ENCODE peak calls at places on chromosomes 16 and 17, in eight cellular contexts. L, R, O, A, Z, G, T and M are unnamed samples.

GRCh38 chr17:77929180-77929564 is 29.3 kb upstream of the TNRC6C start:
- DNase-seq in L (no peak), A (no peak), R (no peak), T (no peak), G (peak), O (no peak), Z (no peak), M (no peak)

GRCh38 chr17:73924488-73925186 is 278.8 kb upstream of the RPL38 start:
- DNase-seq in O (no peak), A (no peak), Z (no peak), R (no peak), G (no peak), L (no peak), T (no peak), M (no peak)

GRCh38 chr16:51119576-51120288 is 31.3 kb downstream of the SALL1 start:
- DNase-seq in T (peak), Z (no peak), L (peak), G (no peak), R (no peak), O (no peak), A (no peak), M (no peak)

GRCh38 chr16:79980650-79981521 is 380.3 kb upstream of the MAF start:
- DNase-seq in T (no peak), Z (no peak), G (no peak), L (no peak), A (no peak), O (no peak), R (no peak), M (no peak)

GRCh38 chr16:23182206-23182674 is 305 bp upstream of the SCNN1G start:
- DNase-seq in R (peak), L (peak), O (peak), G (no peak), A (peak), T (peak), Z (peak), M (peak)

GRCh38 chr17:3988297-3989120 is 24.3 kb upstream of the ATP2A3 start:
- DNase-seq in L (no peak), Z (peak), G (no peak), T (peak), R (no peak), O (peak), A (no peak), M (peak)

GRCh38 chr17:71118039-71118438 is 948.7 kb downstream of the KCNJ2 start:
- DNase-seq in L (peak), R (peak), G (peak), T (peak), O (peak), A (peak), Z (no peak), M (peak)

GRCh38 chr17:2075336-2076056 is 20.6 kb downstream of the HIC1 start:
- DNase-seq in G (no peak), L (peak), Z (no peak), T (peak), O (peak), R (peak), A (peak), M (peak)

GRCh38 chr17:1762906-1763829 is 1.3 kb downstream of the SERPINF1 start:
- DNase-seq in A (no peak), T (peak), R (peak), L (peak), O (peak), G (no peak), Z (no peak), M (peak)

GRCh38 chr17:5536831-5537230 is 47.5 kb downstream of the NLRP1 start:
- DNase-seq in L (no peak), T (no peak), A (no peak), Z (no peak), G (no peak), O (no peak), R (no peak), M (no peak)

GRCh38 chr17:74356640-74357465 is 4.8 kb downstream of the BTBD17 start:
- DNase-seq in G (no peak), A (no peak), R (no peak), O (no peak), T (no peak), L (peak), Z (no peak), M (no peak)

GRCh38 chr17:40884708-40885512 is at the start of gene KRT20:
- DNase-seq in A (no peak), R (no peak), G (no peak), T (no peak), O (no peak), Z (no peak), L (peak), M (no peak)

GRCh38 chr16:9978160-9978725 is 204.0 kb downstream of the GRIN2A start:
- DNase-seq in Z (no peak), O (no peak), R (no peak), L (no peak), G (no peak), T (no peak), A (no peak), M (no peak)

GRCh38 chr16:3012828-3013420 is at the start of gene CLDN9:
- DNase-seq in T (no peak), O (no peak), R (no peak), Z (no peak), L (peak), A (no peak), G (no peak), M (no peak)

GRCh38 chr17:62188713-62189112 is 123.6 kb upstream of the MED13 start:
- DNase-seq in A (peak), O (no peak), G (no peak), L (no peak), Z (no peak), T (peak), R (peak), M (no peak)

GRCh38 chr16:24977673-24978065 is 37.5 kb downstream of the ARHGAP17 start:
- DNase-seq in A (no peak), R (peak), O (peak), Z (no peak), L (peak), G (no peak), T (peak), M (no peak)

GRCh38 chr17:5533486-5534315 is 47.3 kb downstream of the MIS12 start:
- DNase-seq in L (no peak), Z (no peak), O (no peak), A (no peak), T (no peak), G (no peak), R (no peak), M (no peak)

GRCh38 chr17:43655702-43656275 is 5.9 kb downstream of the MEOX1 start:
- DNase-seq in O (peak), G (no peak), R (no peak), A (no peak), Z (no peak), T (no peak), L (no peak), M (no peak)

GRCh38 chr17:43650471-43650870 is 11.3 kb downstream of the MEOX1 start:
- DNase-seq in L (no peak), R (no peak), G (no peak), Z (no peak), A (no peak), O (no peak), T (no peak), M (no peak)

GRCh38 chr17:43645765-43646481 is 15.8 kb downstream of the MEOX1 start:
- DNase-seq in Z (peak), L (peak), G (no peak), O (peak), R (peak), T (no peak), A (no peak), M (peak)

GRCh38 chr17:43648916-43649315 is 12.8 kb downstream of the MEOX1 start:
- DNase-seq in O (no peak), G (no peak), L (no peak), R (no peak), T (no peak), Z (no peak), A (no peak), M (no peak)

DNA sequence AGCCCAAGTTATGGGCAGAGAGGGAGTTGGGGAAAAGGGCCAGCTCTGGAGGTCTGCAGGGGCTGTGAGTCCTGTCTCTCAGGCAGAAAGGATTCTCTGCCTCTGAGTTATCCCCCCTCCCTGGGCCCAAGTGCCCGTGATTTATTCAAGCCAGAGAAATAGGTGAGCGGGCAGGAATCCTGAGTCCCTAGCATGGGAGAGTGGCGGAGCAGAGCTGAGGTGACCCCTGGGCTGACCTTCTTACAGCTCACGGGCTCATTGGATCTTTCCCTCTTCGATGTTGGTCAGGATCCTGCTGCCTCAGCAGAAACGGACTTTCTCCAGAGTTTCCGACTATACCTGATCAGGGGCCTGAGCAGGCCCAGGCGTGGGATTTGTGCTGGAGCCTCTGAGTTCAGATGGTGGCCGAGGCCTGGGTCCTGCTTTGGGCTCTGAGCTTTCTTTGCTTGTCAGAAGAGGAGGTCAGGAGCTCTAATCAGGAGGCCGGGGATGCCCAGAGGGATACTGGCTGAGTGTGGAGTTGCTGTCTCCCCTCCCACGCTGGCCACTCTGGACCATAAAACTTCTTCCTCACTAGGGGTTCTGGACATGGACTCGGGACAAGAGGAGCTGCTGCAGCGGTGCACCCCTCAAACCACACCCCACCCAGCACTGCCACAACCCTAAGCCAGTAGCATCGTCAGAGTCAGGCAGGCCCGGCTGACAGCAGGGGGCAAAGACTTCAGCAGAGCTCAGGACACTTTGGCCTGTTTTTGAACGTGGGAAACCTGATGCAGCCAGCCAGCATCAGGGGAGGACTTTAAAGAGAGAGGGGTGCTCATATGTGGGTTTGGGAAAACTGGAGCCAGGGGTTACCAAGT is 9.9 kb downstream of the MEOX1 start:
- DNase-seq in O (no peak), Z (peak), T (no peak), A (no peak), L (no peak), G (no peak), R (no peak), M (no peak)
- H3K9ac ChIP-seq in O (no peak), Z (no peak), T (no peak), A (no peak), L (no peak), G (no peak), R (no peak), M (no peak)

GRCh38 chr17:32876414-32877163 is at the start of gene MYO1D:
- DNase-seq in A (peak), O (no peak), G (no peak), L (peak), R (no peak), T (no peak), Z (peak), M (peak)
- H3K9ac ChIP-seq in A (peak), O (peak), G (no peak), L (peak), R (peak), T (peak), Z (peak), M (peak)

GRCh38 chr17:75849304-75849695 is 5.1 kb upstream of the UNC13D start:
- DNase-seq in G (no peak), T (no peak), R (no peak), L (no peak), A (no peak), O (no peak), Z (no peak), M (no peak)
- H3K9ac ChIP-seq in G (no peak), T (no peak), R (no peak), L (no peak), A (no peak), O (no peak), Z (no peak), M (no peak)

GRCh38 chr17:44170135-44170498 is 387 bp upstream of the ASB16 start:
- DNase-seq in G (no peak), R (no peak), O (no peak), T (no peak), Z (no peak), L (no peak), A (no peak), M (no peak)
- H3K9ac ChIP-seq in G (no peak), R (peak), O (no peak), T (no peak), Z (no peak), L (no peak), A (no peak), M (no peak)

GRCh38 chr16:74726056-74726455 is 25.4 kb upstream of the MLKL start:
- DNase-seq in L (no peak), T (no peak), A (no peak), Z (no peak), O (no peak), G (no peak), R (no peak), M (no peak)
- H3K9ac ChIP-seq in L (no peak), T (no peak), A (no peak), Z (no peak), O (no peak), G (no peak), R (no peak), M (no peak)

GRCh38 chr16:89210904-89211515 is 6.5 kb upstream of the ZNF778 start:
- DNase-seq in O (no peak), R (no peak), T (peak), Z (no peak), G (no peak), L (peak), A (no peak), M (peak)
- H3K9ac ChIP-seq in O (no peak), R (no peak), T (no peak), Z (no peak), G (no peak), L (no peak), A (no peak), M (no peak)

GRCh38 chr17:81106716-81107115 is 58.6 kb upstream of the PVALEF start:
- DNase-seq in A (no peak), T (no peak), O (no peak), R (no peak), Z (no peak), L (no peak), G (no peak), M (no peak)
- H3K9ac ChIP-seq in A (no peak), T (no peak), O (no peak), R (no peak), Z (no peak), L (no peak), G (no peak), M (no peak)

GRCh38 chr17:72191901-72192300 is 71.1 kb downstream of the SOX9 start:
- DNase-seq in O (no peak), L (no peak), Z (no peak), A (no peak), T (no peak), R (no peak), G (no peak), M (no peak)

GRCh38 chr17:72189781-72190593 is 69.2 kb downstream of the SOX9 start:
- DNase-seq in R (no peak), Z (no peak), G (no peak), A (no peak), L (no peak), T (peak), O (no peak), M (no peak)

GRCh38 chr17:72191356-72191755 is 70.5 kb downstream of the SOX9 start:
- DNase-seq in Z (peak), A (no peak), R (no peak), O (no peak), T (no peak), L (no peak), G (no peak), M (no peak)

GRCh38 chr17:72193395-72194106 is 72.7 kb downstream of the SOX9 start:
- DNase-seq in T (peak), O (no peak), G (no peak), A (peak), Z (no peak), R (no peak), L (peak), M (no peak)

DNA sequence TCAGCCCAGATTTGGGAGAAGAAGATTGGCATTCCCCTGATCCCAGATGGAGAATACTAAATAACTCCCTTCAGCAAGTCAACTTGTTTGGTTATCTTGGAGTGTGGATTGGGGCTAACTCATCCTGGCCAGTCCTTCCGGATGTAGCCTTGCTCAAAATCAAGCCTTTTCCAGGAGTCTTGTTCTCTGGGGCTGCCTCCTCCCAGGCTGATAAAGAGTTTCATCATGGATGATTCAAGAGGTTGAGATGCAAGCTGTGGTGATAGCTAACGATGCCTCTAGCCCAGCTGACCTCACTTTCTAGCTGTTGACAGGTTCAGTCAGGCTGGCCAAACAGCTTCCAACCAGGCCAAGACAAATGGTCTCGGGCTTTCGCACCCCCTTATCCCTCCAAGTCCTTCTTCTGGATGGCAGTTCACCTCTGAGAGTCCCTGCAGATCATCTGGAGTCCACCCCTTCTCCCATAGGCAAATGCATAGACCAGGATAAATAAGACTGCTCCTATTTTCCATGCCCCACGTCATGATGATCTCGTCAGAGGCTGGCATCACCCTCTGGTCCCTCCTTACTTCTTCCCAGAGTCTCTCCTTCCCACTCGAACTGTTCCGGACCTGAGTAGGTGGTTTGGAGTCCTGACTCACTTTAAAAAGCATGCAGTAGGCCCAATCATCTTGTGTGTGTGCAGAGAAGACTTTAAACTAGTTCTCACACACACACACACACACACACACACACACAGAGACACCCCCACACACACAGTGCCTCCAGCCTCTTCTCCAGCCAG is 71.8 kb downstream of the SOX9 start:
- DNase-seq in L (peak), G (no peak), O (peak), A (peak), T (peak), Z (no peak), R (peak), M (no peak)
- H3K9ac ChIP-seq in L (peak), G (no peak), O (no peak), A (no peak), T (peak), Z (no peak), R (peak), M (no peak)

GRCh38 chr17:80909635-80910034 is 82.0 kb upstream of the CHMP6 start:
- DNase-seq in A (no peak), O (no peak), R (no peak), L (no peak), T (no peak), G (no peak), Z (no peak), M (no peak)
- H3K9ac ChIP-seq in A (no peak), O (no peak), R (no peak), L (no peak), T (no peak), G (no peak), Z (no peak), M (no peak)

GRCh38 chr16:86926695-86927094 is 348.3 kb downstream of the FOXL1 start:
- DNase-seq in Z (no peak), R (no peak), T (no peak), A (no peak), O (no peak), L (no peak), G (no peak), M (no peak)

GRCh38 chr16:86929149-86929871 is 351.0 kb downstream of the FOXL1 start:
- DNase-seq in A (peak), O (peak), G (no peak), Z (peak), R (peak), L (peak), T (peak), M (no peak)

GRCh38 chr16:86927699-86928098 is 349.4 kb downstream of the FOXL1 start:
- DNase-seq in L (no peak), T (no peak), Z (no peak), R (no peak), A (no peak), O (no peak), G (no peak), M (no peak)

GRCh38 chr16:86930001-86930400 is 351.7 kb downstream of the FOXL1 start:
- DNase-seq in Z (no peak), A (no peak), O (peak), G (no peak), L (no peak), T (no peak), R (no peak), M (no peak)

DNA sequence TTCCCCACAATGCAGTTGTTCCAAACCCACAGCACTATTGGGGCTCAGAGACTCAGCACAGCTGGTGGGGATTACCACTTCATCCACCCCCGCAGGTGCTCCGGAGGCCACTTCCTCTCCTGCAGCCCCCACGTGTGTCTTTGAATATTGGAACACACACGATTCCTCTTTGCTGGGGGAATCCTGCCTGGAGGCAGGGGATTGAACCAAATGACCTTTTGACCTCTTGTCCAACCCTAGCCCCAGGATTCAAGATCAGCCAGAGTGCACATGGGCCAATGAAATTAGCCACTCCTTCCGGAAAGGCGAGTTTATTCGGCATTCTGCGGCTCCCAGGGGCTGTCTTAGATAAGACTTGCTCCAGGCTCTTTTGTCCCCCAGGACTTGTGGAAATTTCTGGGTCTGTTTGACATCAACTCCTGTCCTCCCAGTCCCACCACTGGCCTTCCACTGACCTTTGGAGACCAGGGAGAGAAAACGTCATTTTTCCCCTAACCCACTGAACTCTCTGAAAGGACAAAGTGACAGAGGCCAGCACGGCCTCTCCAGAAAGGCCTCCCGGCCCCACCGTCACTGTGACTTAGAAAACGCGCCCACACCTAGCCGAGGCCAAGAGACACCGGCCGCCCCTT is 350.3 kb downstream of the FOXL1 start:
- DNase-seq in O (no peak), Z (no peak), T (no peak), G (no peak), R (peak), A (no peak), L (no peak), M (no peak)
- H3K9ac ChIP-seq in O (no peak), Z (no peak), T (peak), G (no peak), R (no peak), A (no peak), L (no peak), M (peak)